ENCODE peak calls at places on chromosomes 11 and 22, in four cellular contexts. K is activated naive CD8-positive, alpha-beta T cell treated with anti-CD3 and anti-CD28 coated beads, Interleukin-2, amount 50 U/mL, for 24 hours; G is DMS153; E is stimulated activated CD8-positive, alpha-beta memory T cell treated with anti-CD3 and anti-CD28 coated beads, Interleukin-4, amount 100 ng/mL, for 4 hours. P is an unnamed sample.

GRCh38 chr11:8235925-8236324 is 27.8 kb downstream of the LMO1 start:
- DNase-seq in K (no peak), G (no peak), E (no peak), P (no peak)

GRCh38 chr11:85779956-85780640 is 30.8 kb downstream of the SYTL2 start:
- DNase-seq in K (no peak), G (no peak), E (no peak), P (no peak)

GRCh38 chr11:64306563-64306875 is 1.2 kb downstream of the ESRRA start:
- DNase-seq in K (no peak), G (no peak), E (no peak), P (no peak)

GRCh38 chr11:35138949-35139881 is at the start of gene CD44:
- DNase-seq in K (peak; percentile 75), G (no peak), E (peak; percentile 58), P (no peak)

GRCh38 chr11:60860943-60861342 is 5.2 kb upstream of the PTGDR2 start:
- DNase-seq in K (no peak), G (no peak), E (no peak), P (no peak)

GRCh38 chr11:119192111-119192510 is 6.8 kb downstream of the NHERF4 start:
- DNase-seq in K (no peak), G (no peak), E (no peak), P (no peak)

GRCh38 chr11:5366856-5367255 is 15.5 kb downstream of the OR51B6 start:
- DNase-seq in K (no peak), G (no peak), E (no peak), P (no peak)

GRCh38 chr11:6057452-6057851 is 26.9 kb upstream of the OR56A1 start:
- DNase-seq in K (no peak), G (no peak), E (no peak), P (no peak)

GRCh38 chr22:27136596-27136995 is 479.2 kb downstream of the MIAT start:
- DNase-seq in K (no peak), G (no peak), E (no peak), P (no peak)

GRCh38 chr11:47332303-47332711 is 20.2 kb downstream of the MYBPC3 start:
- DNase-seq in K (no peak), G (no peak), E (no peak), P (no peak)

GRCh38 chr11:117828641-117829368 is 4.3 kb upstream of the FXYD2 start:
- DNase-seq in K (peak; percentile 93), G (no peak), E (peak; percentile 90), P (no peak)

GRCh38 chr22:20424937-20425587 is 12.6 kb downstream of the SCARF2 start:
- DNase-seq in K (no peak), G (no peak), E (no peak), P (no peak)

GRCh38 chr11:30710216-30710615 is 124.1 kb upstream of the MPPED2 start:
- DNase-seq in K (no peak), G (no peak), E (no peak), P (no peak)

GRCh38 chr11:68146010-68146540 is 24.9 kb upstream of the CHKA start:
- DNase-seq in K (no peak), G (peak; percentile 19), E (no peak), P (peak; percentile 26)

GRCh38 chr11:39174228-39174627 is 2285.2 kb downstream of the LRRC4C start:
- DNase-seq in K (no peak), G (no peak), E (no peak), P (no peak)

GRCh38 chr11:96215094-96215782 is 127.8 kb downstream of the MAML2 start:
- DNase-seq in K (peak; percentile 34), G (peak; percentile 17), E (no peak), P (no peak)

GRCh38 chr11:79940165-79940564 is 499.3 kb upstream of the TENM4 start:
- DNase-seq in K (no peak), G (no peak), E (no peak), P (no peak)

GRCh38 chr11:113384551-113384950 is 3.0 kb upstream of the ANKK1 start:
- DNase-seq in K (no peak), G (peak; percentile 72), E (no peak), P (no peak)

GRCh38 chr22:21074092-21074715 is 28.5 kb downstream of the LRRC74B start:
- DNase-seq in K (no peak), G (no peak), E (no peak), P (no peak)

GRCh38 chr22:35928273-35928798 is 100.3 kb downstream of the RBFOX2 start:
- DNase-seq in K (no peak), G (no peak), E (no peak), P (no peak)

GRCh38 chr11:59556883-59557205 is 45.5 kb downstream of the OR4D9 start:
- DNase-seq in K (peak; percentile 33), G (no peak), E (no peak), P (no peak)

GRCh38 chr11:92762175-92762574 is 207.3 kb upstream of the MTNR1B start:
- DNase-seq in K (no peak), G (no peak), E (no peak), P (no peak)